ENCODE peak calls at places on chromosomes 16 and 17, in nine cellular contexts. G is testis, Y is lower leg skin, D is H1, A is heart left ventricle, P is transverse colon, L is body of pancreas, N is NB4, I is vagina. X is an unnamed sample.
A peak's percentile ranks its signal among the peaks of the same experiment; 100 is the strongest.

GRCh38 chr16:27224271-27224737 is 21.0 kb downstream of the KDM8 start:
- DNase-seq in G (no peak), Y (no peak), D (no peak), A (no peak), P (no peak), L (no peak), N (no peak), I (no peak), X (no peak)

GRCh38 chr17:61551255-61551742 is 39.7 kb downstream of the NACA2 start:
- DNase-seq in G (no peak), Y (no peak), D (no peak), A (no peak), P (no peak), L (no peak), N (peak; percentile 34), I (no peak), X (peak; percentile 11)

GRCh38 chr16:11836653-11837244 is 14.6 kb downstream of the RSL1D1 start:
- DNase-seq in G (no peak), Y (no peak), D (no peak), A (no peak), P (no peak), L (no peak), N (no peak), I (no peak), X (no peak)

GRCh38 chr16:1678500-1679098 is 520 bp downstream of the JPT2 start:
- DNase-seq in G (peak; percentile 67), Y (no peak), D (no peak), A (peak; percentile 35), P (peak; percentile 51), L (peak; percentile 49), N (peak; percentile 36), I (no peak), X (peak; percentile 63)

GRCh38 chr16:49081556-49081955 is 200.1 kb downstream of the CBLN1 start:
- DNase-seq in G (no peak), Y (no peak), D (no peak), A (no peak), P (no peak), L (no peak), N (no peak), I (peak; percentile 10), X (no peak)

GRCh38 chr17:19713901-19714361 is 2.5 kb downstream of the SLC47A2 start:
- DNase-seq in G (no peak), Y (no peak), D (no peak), A (no peak), P (no peak), L (no peak), N (no peak), I (no peak), X (no peak)

GRCh38 chr17:41959336-41960095 is 7.1 kb upstream of the CNP start:
- DNase-seq in G (peak; percentile 77), Y (no peak), D (peak; percentile 68), A (no peak), P (no peak), L (peak; percentile 51), N (peak; percentile 90), I (no peak), X (peak; percentile 75)

GRCh38 chr16:68917541-68917940 is 74.2 kb downstream of the TANGO6 start:
- DNase-seq in G (no peak), Y (no peak), D (no peak), A (no peak), P (no peak), L (no peak), N (no peak), I (no peak), X (no peak)

GRCh38 chr16:29784157-29784556 is 6.1 kb downstream of the ZG16 start:
- DNase-seq in G (no peak), Y (no peak), D (no peak), A (no peak), P (no peak), L (no peak), N (no peak), I (no peak), X (no peak)

GRCh38 chr17:43701318-43701743 is 39.6 kb upstream of the MEOX1 start:
- DNase-seq in G (no peak), Y (no peak), D (no peak), A (no peak), P (peak; percentile 20), L (no peak), N (peak; percentile 87), I (no peak), X (no peak)

GRCh38 chr17:3475812-3476686 is at the start of gene ASPA:
- DNase-seq in G (no peak), Y (no peak), D (no peak), A (no peak), P (no peak), L (no peak), N (no peak), I (no peak), X (no peak)

GRCh38 chr17:82112866-82113390 is 14.9 kb upstream of the FASN start:
- DNase-seq in G (no peak), Y (no peak), D (no peak), A (no peak), P (no peak), L (no peak), N (no peak), I (no peak), X (no peak)

GRCh38 chr16:50547944-50548658 is at the start of gene NKD1:
- DNase-seq in G (peak; percentile 78), Y (peak; percentile 43), D (peak; percentile 83), A (peak; percentile 71), P (peak; percentile 74), L (peak; percentile 78), N (peak; percentile 80), I (no peak), X (peak; percentile 73)
- TF ChIP-seq POLR2A in G (no peak), Y (no peak), D (no peak), A (no peak), P (no peak), L (peak; percentile 41), N (peak; percentile 62), I (peak; percentile 53), X (no peak)

GRCh38 chr17:12815642-12816141 is 26.4 kb downstream of the ARHGAP44 start:
- DNase-seq in G (no peak), Y (no peak), D (no peak), A (no peak), P (no peak), L (no peak), N (peak; percentile 38), I (no peak), X (no peak)
- TF ChIP-seq POLR2A in G (no peak), Y (no peak), D (no peak), A (no peak), P (no peak), L (no peak), N (no peak), I (no peak), X (no peak)

GRCh38 chr16:85193876-85194275 is 81.6 kb upstream of the CIBAR2 start:
- DNase-seq in G (no peak), Y (no peak), D (no peak), A (no peak), P (no peak), L (no peak), N (no peak), I (no peak), X (no peak)
- TF ChIP-seq POLR2A in G (no peak), Y (no peak), D (no peak), A (no peak), P (no peak), L (no peak), N (no peak), I (no peak), X (no peak)

GRCh38 chr16:23905027-23905426 is 69.2 kb downstream of the PRKCB start:
- DNase-seq in G (peak; percentile 76), Y (no peak), D (no peak), A (peak; percentile 9), P (peak; percentile 21), L (no peak), N (no peak), I (no peak), X (no peak)

GRCh38 chr16:23909792-23910418 is 74.1 kb downstream of the PRKCB start:
- DNase-seq in G (no peak), Y (no peak), D (no peak), A (no peak), P (no peak), L (no peak), N (no peak), I (no peak), X (no peak)

GRCh38 chr16:23908790-23909189 is 73.0 kb downstream of the PRKCB start:
- DNase-seq in G (no peak), Y (no peak), D (no peak), A (no peak), P (no peak), L (no peak), N (no peak), I (no peak), X (no peak)

GRCh38 chr16:23907457-23907902 is 71.7 kb downstream of the PRKCB start:
- DNase-seq in G (no peak), Y (no peak), D (no peak), A (no peak), P (no peak), L (no peak), N (no peak), I (no peak), X (peak; percentile 84)

DNA sequence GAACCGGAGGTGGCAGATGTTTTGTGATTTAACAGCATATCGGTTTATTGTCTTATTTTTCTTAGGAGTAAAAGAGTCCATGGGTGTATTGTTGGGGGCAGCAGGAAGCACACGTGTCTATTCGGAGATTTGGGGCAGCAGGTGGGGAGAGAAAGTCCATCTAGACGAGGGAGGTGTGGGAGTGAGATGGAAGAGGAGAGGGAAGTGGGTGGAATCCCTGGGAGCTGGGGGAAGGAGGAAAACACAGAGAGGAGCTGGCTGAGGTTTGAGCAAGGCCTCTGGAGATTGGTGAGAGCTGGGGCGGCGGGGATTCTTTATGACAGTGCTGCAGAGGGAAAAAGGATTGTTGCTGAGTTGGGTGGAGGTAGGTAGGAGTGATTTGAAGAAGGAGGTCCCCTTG is 72.1 kb downstream of the PRKCB start:
- DNase-seq in G (no peak), Y (no peak), D (no peak), A (no peak), P (no peak), L (no peak), N (no peak), I (no peak), X (no peak)
- TF ChIP-seq POLR2A in G (no peak), Y (no peak), D (no peak), A (no peak), P (no peak), L (no peak), N (no peak), I (no peak), X (no peak)

X was measured in erythroblast.